ENCODE peak calls at places on chromosomes 1 and 21, in seven cellular contexts. R is adrenal gland; X is colonic mucosa; W is CD4-positive, alpha-beta memory T cell; C is SJSA1; U is endodermal cell; D is IMR-90. N is an unnamed sample. For H3K4me1 and H3K9me3, the result is how much of the 10 kb centered on the place peaks cover.

GRCh38 chr1:1303736-1304135 is 4.0 kb downstream of the ACAP3 start:
- DNase-seq in C (no peak), R (no peak), U (no peak), D (no peak), X (no peak), W (no peak), N (no peak)

GRCh38 chr1:235093013-235093618 is 35.5 kb downstream of the TOMM20 start:
- DNase-seq in R (peak), W (no peak), X (peak), C (no peak), U (peak), D (peak), N (peak)

GRCh38 chr21:27408826-27409225 is 441.9 kb upstream of the ADAMTS5 start:
- DNase-seq in D (no peak), X (no peak), W (no peak), R (no peak), C (no peak), U (no peak), N (no peak)

GRCh38 chr1:209723761-209724693 is 19.4 kb downstream of the HSD11B1 start:
- DNase-seq in R (no peak), C (no peak), X (no peak), W (no peak), U (no peak), D (no peak), N (no peak)

GRCh38 chr1:27356628-27357280 is 10.0 kb downstream of the MAP3K6 start:
- DNase-seq in R (no peak), W (no peak), C (no peak), D (no peak), U (no peak), X (peak), N (peak)

GRCh38 chr1:31227891-31228290 is 11.8 kb downstream of the NKAIN1 start:
- DNase-seq in R (no peak), U (no peak), X (no peak), D (no peak), C (no peak), W (no peak), N (no peak)

GRCh38 chr1:183622884-183623785 is 12.4 kb downstream of the ARPC5 start:
- DNase-seq in R (peak), C (no peak), X (peak), W (peak), D (peak), U (peak), N (peak)

GRCh38 chr1:201381130-201381529 is 3.6 kb upstream of the TNNT2 start:
- DNase-seq in R (no peak), D (no peak), X (no peak), C (no peak), U (no peak), W (no peak), N (peak)

GRCh38 chr1:186828612-186829542 is at the start of gene PLA2G4A:
- DNase-seq in R (peak), X (peak), D (peak), W (peak), C (no peak), U (peak), N (peak)
- H3K4me3 ChIP-seq in R (peak), X (peak), D (peak), W (no peak), C (peak), U (peak), N (peak)

GRCh38 chr1:223707270-223708000 is 4.9 kb upstream of the CAPN2 start:
- DNase-seq in C (peak), X (peak), R (peak), D (peak), U (peak), W (no peak), N (peak)

GRCh38 chr1:223704921-223705878 is 7.1 kb upstream of the CAPN2 start:
- DNase-seq in U (peak), W (no peak), X (no peak), D (peak), C (no peak), R (no peak), N (no peak)

GRCh38 chr1:223708001-223708359 is 4.4 kb upstream of the CAPN2 start:
- DNase-seq in C (no peak), W (no peak), X (no peak), R (peak), D (no peak), U (peak), N (no peak)

GRCh38 chr1:223708651-223709268 is 3.6 kb upstream of the CAPN2 start:
- DNase-seq in W (no peak), X (no peak), R (no peak), D (no peak), C (no peak), U (peak), N (no peak)

GRCh38 chr1:223706077-223706988 is 6.0 kb upstream of the CAPN2 start:
- DNase-seq in U (peak), D (peak), C (peak), W (no peak), R (no peak), X (peak), N (no peak)
- H3K4me1 ChIP-seq in U (under half), D (under half), C (half or more), W (under half), R (under half), X (under half), N (under half)

GRCh38 chr1:163720294-163720693 is 398.5 kb downstream of the NUF2 start:
- DNase-seq in U (no peak), W (no peak), R (no peak), D (no peak), X (no peak), C (no peak), N (no peak)
- H3K9me3 ChIP-seq in U (under half), W (under half), R (under half), D (under half), X (under half), C (under half), N (under half)

DNA sequence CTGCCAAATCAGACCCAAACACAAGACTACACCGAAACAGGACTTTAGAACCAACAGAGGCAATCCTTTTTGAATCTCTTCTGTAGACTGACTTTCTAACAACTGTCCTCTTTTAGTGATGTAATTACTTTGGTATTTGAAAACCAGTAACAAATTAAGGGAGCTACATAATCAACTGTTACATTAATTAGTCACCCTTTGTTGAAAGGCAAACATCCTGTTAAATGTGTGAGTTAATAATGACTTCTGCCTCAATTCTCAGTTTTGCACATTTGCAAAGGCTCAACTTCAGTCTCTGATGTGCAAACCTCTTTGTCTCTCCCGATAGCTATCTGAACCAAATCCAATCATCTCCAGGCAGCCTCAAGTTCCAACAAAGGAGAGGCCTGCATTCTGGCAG is 135.4 kb upstream of the C8B start:
- DNase-seq in X (no peak), R (no peak), U (no peak), W (no peak), C (no peak), D (peak), N (no peak)
- H3K4me3 ChIP-seq in X (no peak), R (no peak), U (no peak), W (no peak), C (no peak), D (no peak), N (no peak)